ENCODE peak calls at places on chromosome 12, in seven cellular contexts. U, Y, C, B, R, K and L are unnamed samples.
A peak's percentile ranks its signal among the peaks of the same experiment; 100 is the strongest.

GRCh38 chr12:34298176-34298970 is 276.1 kb downstream of the ALG10 start:
- ATAC-seq in U (no peak), Y (no peak), C (no peak), B (no peak), R (no peak), K (no peak), L (no peak)

GRCh38 chr12:9340422-9341259 is 132.4 kb upstream of the PZP start:
- ATAC-seq in U (peak; percentile 29), Y (no peak), C (no peak), B (peak; percentile 56), R (no peak), K (no peak), L (no peak)

GRCh38 chr12:63086149-63086915 is 64.7 kb downstream of the AVPR1A start:
- ATAC-seq in U (no peak), Y (peak; percentile 55), C (no peak), B (no peak), R (no peak), K (peak; percentile 62), L (no peak)

GRCh38 chr12:98345308-98345876 is 170.0 kb upstream of the TMPO start:
- ATAC-seq in U (no peak), Y (no peak), C (no peak), B (no peak), R (no peak), K (no peak), L (no peak)

GRCh38 chr12:131912526-131913274 is 16.4 kb upstream of the PUS1 start:
- ATAC-seq in U (no peak), Y (peak; percentile 48), C (peak; percentile 51), B (no peak), R (peak; percentile 77), K (peak; percentile 87), L (no peak)

GRCh38 chr12:50425859-50426258 is 25.2 kb downstream of the LARP4 start:
- ATAC-seq in U (no peak), Y (no peak), C (peak; percentile 43), B (no peak), R (no peak), K (peak; percentile 22), L (no peak)

GRCh38 chr12:111368684-111369495 is at the start of gene PHETA1:
- ATAC-seq in U (peak; percentile 93), Y (peak; percentile 98), C (peak; percentile 97), B (peak; percentile 90), R (peak; percentile 99), K (peak; percentile 92), L (peak; percentile 92)

GRCh38 chr12:108731105-108731865 is at the start of gene CORO1C:
- ATAC-seq in U (peak; percentile 85), Y (peak; percentile 88), C (peak; percentile 74), B (peak; percentile 87), R (peak; percentile 87), K (peak; percentile 86), L (peak; percentile 75)

GRCh38 chr12:112283541-112283940 is 98.7 kb downstream of the HECTD4 start:
- ATAC-seq in U (no peak), Y (no peak), C (no peak), B (no peak), R (no peak), K (peak; percentile 83), L (no peak)

GRCh38 chr12:117061555-117062079 is 37.6 kb downstream of the TESC start:
- ATAC-seq in U (no peak), Y (no peak), C (no peak), B (no peak), R (no peak), K (no peak), L (no peak)

GRCh38 chr12:12533238-12533829 is 29.3 kb downstream of the DUSP16 start:
- ATAC-seq in U (no peak), Y (peak; percentile 56), C (peak; percentile 60), B (no peak), R (peak; percentile 34), K (peak; percentile 86), L (no peak)

GRCh38 chr12:71144682-71145081 is 13.1 kb downstream of the TSPAN8 start:
- ATAC-seq in U (no peak), Y (no peak), C (no peak), B (no peak), R (no peak), K (no peak), L (no peak)

GRCh38 chr12:80412343-80412953 is 31.6 kb upstream of the PTPRQ start:
- ATAC-seq in U (no peak), Y (peak; percentile 67), C (peak; percentile 89), B (no peak), R (peak; percentile 57), K (peak; percentile 37), L (no peak)

GRCh38 chr12:15868186-15868585 is 14.0 kb upstream of the STRAP start:
- ATAC-seq in U (no peak), Y (no peak), C (no peak), B (no peak), R (no peak), K (no peak), L (no peak)

GRCh38 chr12:14156606-14157005 is 175.2 kb upstream of the GRIN2B start:
- ATAC-seq in U (no peak), Y (no peak), C (no peak), B (no peak), R (no peak), K (no peak), L (no peak)

GRCh38 chr12:109273354-109273753 is 35.7 kb downstream of the FOXN4 start:
- ATAC-seq in U (no peak), Y (no peak), C (no peak), B (no peak), R (no peak), K (no peak), L (no peak)

GRCh38 chr12:53300187-53300586 is 692 bp downstream of the MYG1 start:
- ATAC-seq in U (no peak), Y (no peak), C (peak; percentile 21), B (no peak), R (no peak), K (no peak), L (peak; percentile 20)

GRCh38 chr12:122858591-122859302 is 23.5 kb downstream of the HIP1R start:
- ATAC-seq in U (no peak), Y (no peak), C (no peak), B (no peak), R (no peak), K (no peak), L (no peak)

GRCh38 chr12:108311605-108312004 is 27.5 kb downstream of the CMKLR1 start:
- ATAC-seq in U (no peak), Y (no peak), C (no peak), B (no peak), R (no peak), K (no peak), L (no peak)

GRCh38 chr12:121190523-121191031 is 19.4 kb upstream of the P2RX4 start:
- ATAC-seq in U (no peak), Y (peak; percentile 68), C (peak; percentile 52), B (no peak), R (peak; percentile 74), K (peak; percentile 24), L (peak; percentile 49)

GRCh38 chr12:115932073-115932472 is 345.4 kb downstream of the MED13L start:
- ATAC-seq in U (no peak), Y (no peak), C (no peak), B (no peak), R (no peak), K (no peak), L (no peak)

GRCh38 chr12:84502180-84502857 is 410.3 kb downstream of the SLC6A15 start:
- ATAC-seq in U (no peak), Y (no peak), C (no peak), B (no peak), R (no peak), K (no peak), L (no peak)

GRCh38 chr12:58920102-58920955 is at the start of gene LRIG3:
- ATAC-seq in U (no peak), Y (peak; percentile 97), C (peak; percentile 97), B (peak; percentile 80), R (peak; percentile 96), K (peak; percentile 95), L (no peak)

GRCh38 chr12:42936991-42937390 is 347.4 kb upstream of the PRICKLE1 start:
- ATAC-seq in U (no peak), Y (no peak), C (no peak), B (no peak), R (no peak), K (no peak), L (no peak)

GRCh38 chr12:131747771-131748170 is 36.9 kb downstream of the SFSWAP start:
- ATAC-seq in U (no peak), Y (no peak), C (no peak), B (no peak), R (no peak), K (no peak), L (no peak)

GRCh38 chr12:11092128-11092527 is at the start of gene TAS2R43:
- ATAC-seq in U (no peak), Y (no peak), C (no peak), B (no peak), R (no peak), K (no peak), L (no peak)

GRCh38 chr12:3326156-3326849 is 164.7 kb upstream of the PRMT8 start:
- ATAC-seq in U (no peak), Y (peak; percentile 82), C (peak; percentile 22), B (no peak), R (no peak), K (no peak), L (no peak)

GRCh38 chr12:3897400-3897910 is 24.3 kb upstream of the PARP11 start:
- ATAC-seq in U (peak; percentile 48), Y (peak; percentile 15), C (no peak), B (peak; percentile 69), R (no peak), K (peak; percentile 19), L (peak; percentile 69)

GRCh38 chr12:69167648-69168165 is 71.7 kb upstream of the CPSF6 start:
- ATAC-seq in U (no peak), Y (no peak), C (no peak), B (no peak), R (no peak), K (no peak), L (no peak)

GRCh38 chr12:53950441-53950781 is 4.3 kb upstream of the HOXC12 start:
- ATAC-seq in U (no peak), Y (no peak), C (peak; percentile 31), B (no peak), R (no peak), K (no peak), L (no peak)

GRCh38 chr12:50734409-50735263 is 29.3 kb upstream of the ATF1 start:
- ATAC-seq in U (peak; percentile 48), Y (no peak), C (peak; percentile 89), B (peak; percentile 46), R (no peak), K (peak; percentile 72), L (no peak)

GRCh38 chr12:738712-739111 is 13.7 kb upstream of the WNK1 start:
- ATAC-seq in U (no peak), Y (no peak), C (no peak), B (no peak), R (no peak), K (peak; percentile 27), L (no peak)